ENCODE peak calls at places on chromosomes 4 and X, in six cellular contexts. One of them, this sample, is unnamed.

GRCh38 chr4:673349-674091 is 556 bp downstream of the ATP5ME start:
- DNase-seq in endodermal cell: no peak
- DNase-seq in ascending aorta: no peak
- DNase-seq in mammary epithelial cell: no peak
- DNase-seq in HL-60: peak; percentile 23
- DNase-seq in transverse colon: peak; percentile 73
- DNase-seq in this sample: no peak

GRCh38 chr4:158080354-158080753 is 92.5 kb downstream of the GASK1B start:
- DNase-seq in endodermal cell: no peak
- DNase-seq in ascending aorta: no peak
- DNase-seq in mammary epithelial cell: no peak
- DNase-seq in HL-60: no peak
- DNase-seq in transverse colon: no peak
- DNase-seq in this sample: no peak

GRCh38 chrX:28189011-28189410 is 207.8 kb upstream of the DCAF8L1 start:
- DNase-seq in endodermal cell: no peak
- DNase-seq in ascending aorta: no peak
- DNase-seq in mammary epithelial cell: peak; percentile 87
- DNase-seq in HL-60: no peak
- DNase-seq in transverse colon: no peak
- DNase-seq in this sample: no peak

GRCh38 chrX:6472652-6473342 is 62.1 kb downstream of the VCX3A start:
- DNase-seq in endodermal cell: no peak
- DNase-seq in ascending aorta: no peak
- DNase-seq in mammary epithelial cell: no peak
- DNase-seq in HL-60: no peak
- DNase-seq in transverse colon: no peak
- DNase-seq in this sample: no peak

GRCh38 chr4:77800077-77800476 is 19.1 kb downstream of the CNOT6L start:
- DNase-seq in endodermal cell: no peak
- DNase-seq in ascending aorta: no peak
- DNase-seq in mammary epithelial cell: no peak
- DNase-seq in HL-60: no peak
- DNase-seq in transverse colon: no peak
- DNase-seq in this sample: no peak

GRCh38 chr4:3389879-3390840 is 51.6 kb upstream of the HGFAC start:
- DNase-seq in endodermal cell: peak; percentile 59
- DNase-seq in ascending aorta: no peak
- DNase-seq in mammary epithelial cell: no peak
- DNase-seq in HL-60: no peak
- DNase-seq in transverse colon: no peak
- DNase-seq in this sample: no peak

GRCh38 chr4:95142877-95143412 is 385.2 kb downstream of the BMPR1B start:
- DNase-seq in endodermal cell: no peak
- DNase-seq in ascending aorta: no peak
- DNase-seq in mammary epithelial cell: no peak
- DNase-seq in HL-60: no peak
- DNase-seq in transverse colon: no peak
- DNase-seq in this sample: no peak

GRCh38 chr4:121998024-121998423 is 46.2 kb upstream of the TRPC3 start:
- DNase-seq in endodermal cell: peak; percentile 68
- DNase-seq in ascending aorta: no peak
- DNase-seq in mammary epithelial cell: no peak
- DNase-seq in HL-60: no peak
- DNase-seq in transverse colon: no peak
- DNase-seq in this sample: no peak

GRCh38 chrX:19544693-19545305 is 29.5 kb upstream of the MAP3K15 start:
- DNase-seq in endodermal cell: peak; percentile 73
- DNase-seq in ascending aorta: no peak
- DNase-seq in mammary epithelial cell: peak; percentile 36
- DNase-seq in HL-60: peak; percentile 57
- DNase-seq in transverse colon: peak; percentile 43
- DNase-seq in this sample: no peak

GRCh38 chrX:18971506-18971905 is 12.4 kb downstream of the PHKA2 start:
- DNase-seq in endodermal cell: no peak
- DNase-seq in ascending aorta: no peak
- DNase-seq in mammary epithelial cell: no peak
- DNase-seq in HL-60: no peak
- DNase-seq in transverse colon: no peak
- DNase-seq in this sample: no peak

GRCh38 chrX:148562846-148563245 is 62.4 kb downstream of the AFF2 start:
- DNase-seq in endodermal cell: no peak
- DNase-seq in ascending aorta: no peak
- DNase-seq in mammary epithelial cell: no peak
- DNase-seq in HL-60: peak; percentile 76
- DNase-seq in transverse colon: no peak
- DNase-seq in this sample: no peak

GRCh38 chr4:10457255-10457801 is at the start of gene ZNF518B:
- DNase-seq in endodermal cell: peak; percentile 91
- DNase-seq in ascending aorta: peak; percentile 79
- DNase-seq in mammary epithelial cell: peak; percentile 55
- DNase-seq in HL-60: peak; percentile 29
- DNase-seq in transverse colon: peak; percentile 69
- DNase-seq in this sample: no peak

GRCh38 chrX:2935364-2935748 is 6.2 kb upstream of the ARSD start:
- DNase-seq in endodermal cell: no peak
- DNase-seq in ascending aorta: no peak
- DNase-seq in mammary epithelial cell: no peak
- DNase-seq in HL-60: peak; percentile 87
- DNase-seq in transverse colon: no peak
- DNase-seq in this sample: no peak

GRCh38 chr4:77653162-77653758 is 47.6 kb downstream of the CXCL13 start:
- DNase-seq in endodermal cell: no peak
- DNase-seq in ascending aorta: no peak
- DNase-seq in mammary epithelial cell: no peak
- DNase-seq in HL-60: no peak
- DNase-seq in transverse colon: no peak
- DNase-seq in this sample: no peak

GRCh38 chr4:84897516-84897915 is 69.0 kb downstream of the WDFY3 start:
- DNase-seq in endodermal cell: no peak
- DNase-seq in ascending aorta: no peak
- DNase-seq in mammary epithelial cell: no peak
- DNase-seq in HL-60: no peak
- DNase-seq in transverse colon: no peak
- DNase-seq in this sample: no peak

GRCh38 chr4:71259305-71259704 is 79.5 kb upstream of the SLC4A4 start:
- DNase-seq in endodermal cell: no peak
- DNase-seq in ascending aorta: no peak
- DNase-seq in mammary epithelial cell: no peak
- DNase-seq in HL-60: no peak
- DNase-seq in transverse colon: no peak
- DNase-seq in this sample: no peak

GRCh38 chrX:53256446-53257041 is 24.8 kb downstream of the IQSEC2 start:
- DNase-seq in endodermal cell: peak; percentile 77
- DNase-seq in ascending aorta: no peak
- DNase-seq in mammary epithelial cell: no peak
- DNase-seq in HL-60: no peak
- DNase-seq in transverse colon: no peak
- DNase-seq in this sample: no peak

GRCh38 chr4:158964114-158964727 is 138.7 kb upstream of the RAPGEF2 start:
- DNase-seq in endodermal cell: no peak
- DNase-seq in ascending aorta: no peak
- DNase-seq in mammary epithelial cell: no peak
- DNase-seq in HL-60: no peak
- DNase-seq in transverse colon: no peak
- DNase-seq in this sample: no peak

GRCh38 chr4:52660643-52661042 is 1.5 kb upstream of the USP46 start:
- DNase-seq in endodermal cell: peak; percentile 70
- DNase-seq in ascending aorta: no peak
- DNase-seq in mammary epithelial cell: no peak
- DNase-seq in HL-60: no peak
- DNase-seq in transverse colon: no peak
- DNase-seq in this sample: no peak

GRCh38 chrX:64093761-64094160 is 111.7 kb downstream of the AMER1 start:
- DNase-seq in endodermal cell: peak; percentile 63
- DNase-seq in ascending aorta: no peak
- DNase-seq in mammary epithelial cell: no peak
- DNase-seq in HL-60: no peak
- DNase-seq in transverse colon: no peak
- DNase-seq in this sample: no peak

GRCh38 chr4:38958453-38958852 is 73.8 kb downstream of the TMEM156 start:
- DNase-seq in endodermal cell: no peak
- DNase-seq in ascending aorta: no peak
- DNase-seq in mammary epithelial cell: no peak
- DNase-seq in HL-60: no peak
- DNase-seq in transverse colon: no peak
- DNase-seq in this sample: no peak

GRCh38 chrX:24425806-24426205 is 39.3 kb upstream of the PDK3 start:
- DNase-seq in endodermal cell: no peak
- DNase-seq in ascending aorta: no peak
- DNase-seq in mammary epithelial cell: no peak
- DNase-seq in HL-60: no peak
- DNase-seq in transverse colon: no peak
- DNase-seq in this sample: no peak

GRCh38 chrX:120570201-120570600 is 9.4 kb upstream of the CUL4B start:
- DNase-seq in endodermal cell: no peak
- DNase-seq in ascending aorta: no peak
- DNase-seq in mammary epithelial cell: no peak
- DNase-seq in HL-60: no peak
- DNase-seq in transverse colon: no peak
- DNase-seq in this sample: no peak

GRCh38 chrX:49915352-49916222 is 6.8 kb upstream of the CLCN5 start:
- DNase-seq in endodermal cell: peak; percentile 59
- DNase-seq in ascending aorta: peak; percentile 70
- DNase-seq in mammary epithelial cell: peak; percentile 43
- DNase-seq in HL-60: peak; percentile 54
- DNase-seq in transverse colon: peak; percentile 33
- DNase-seq in this sample: no peak

GRCh38 chrX:20378291-20378920 is 111.7 kb upstream of the RPS6KA3 start:
- DNase-seq in endodermal cell: no peak
- DNase-seq in ascending aorta: no peak
- DNase-seq in mammary epithelial cell: peak; percentile 64
- DNase-seq in HL-60: no peak
- DNase-seq in transverse colon: peak; percentile 60
- DNase-seq in this sample: no peak

GRCh38 chrX:150062292-150063137 is 124.2 kb upstream of the EOLA2 start:
- DNase-seq in endodermal cell: no peak
- DNase-seq in ascending aorta: peak; percentile 67
- DNase-seq in mammary epithelial cell: no peak
- DNase-seq in HL-60: no peak
- DNase-seq in transverse colon: peak; percentile 11
- DNase-seq in this sample: no peak

GRCh38 chr4:142354794-142355416 is 491.2 kb downstream of the INPP4B start:
- DNase-seq in endodermal cell: no peak
- DNase-seq in ascending aorta: no peak
- DNase-seq in mammary epithelial cell: no peak
- DNase-seq in HL-60: no peak
- DNase-seq in transverse colon: no peak
- DNase-seq in this sample: no peak

GRCh38 chr4:123415977-123416376 is 19.4 kb downstream of the SPRY1 start:
- DNase-seq in endodermal cell: no peak
- DNase-seq in ascending aorta: no peak
- DNase-seq in mammary epithelial cell: peak; percentile 56
- DNase-seq in HL-60: peak; percentile 90
- DNase-seq in transverse colon: no peak
- DNase-seq in this sample: no peak

GRCh38 chr4:36502350-36502749 is 220.9 kb downstream of the DTHD1 start:
- DNase-seq in endodermal cell: no peak
- DNase-seq in ascending aorta: no peak
- DNase-seq in mammary epithelial cell: peak; percentile 27
- DNase-seq in HL-60: no peak
- DNase-seq in transverse colon: no peak
- DNase-seq in this sample: no peak

GRCh38 chr4:61427818-61428495 is 227.8 kb downstream of the ADGRL3 start:
- DNase-seq in endodermal cell: no peak
- DNase-seq in ascending aorta: no peak
- DNase-seq in mammary epithelial cell: peak; percentile 76
- DNase-seq in HL-60: no peak
- DNase-seq in transverse colon: no peak
- DNase-seq in this sample: no peak

GRCh38 chrX:48003367-48003757 is 427 bp downstream of the ZNF182 start:
- DNase-seq in endodermal cell: no peak
- DNase-seq in ascending aorta: no peak
- DNase-seq in mammary epithelial cell: no peak
- DNase-seq in HL-60: no peak
- DNase-seq in transverse colon: peak; percentile 26
- DNase-seq in this sample: no peak

GRCh38 chrX:23804578-23804977 is 21.6 kb downstream of the SAT1 start:
- DNase-seq in endodermal cell: no peak
- DNase-seq in ascending aorta: no peak
- DNase-seq in mammary epithelial cell: no peak
- DNase-seq in HL-60: no peak
- DNase-seq in transverse colon: no peak
- DNase-seq in this sample: no peak

GRCh38 chr4:112647785-112648184 is 10.8 kb downstream of the LARP7 start:
- DNase-seq in endodermal cell: no peak
- DNase-seq in ascending aorta: no peak
- DNase-seq in mammary epithelial cell: no peak
- DNase-seq in HL-60: no peak
- DNase-seq in transverse colon: no peak
- DNase-seq in this sample: no peak

GRCh38 chrX:22987452-22987851 is 12.3 kb upstream of the DDX53 start:
- DNase-seq in endodermal cell: no peak
- DNase-seq in ascending aorta: no peak
- DNase-seq in mammary epithelial cell: no peak
- DNase-seq in HL-60: no peak
- DNase-seq in transverse colon: no peak
- DNase-seq in this sample: no peak

GRCh38 chr4:2285665-2286381 is 23.9 kb upstream of the MXD4 start:
- DNase-seq in endodermal cell: no peak
- DNase-seq in ascending aorta: peak; percentile 59
- DNase-seq in mammary epithelial cell: no peak
- DNase-seq in HL-60: no peak
- DNase-seq in transverse colon: peak; percentile 4
- DNase-seq in this sample: no peak

GRCh38 chr4:119205690-119206089 is 6.8 kb upstream of the USP53 start:
- DNase-seq in endodermal cell: no peak
- DNase-seq in ascending aorta: no peak
- DNase-seq in mammary epithelial cell: no peak
- DNase-seq in HL-60: no peak
- DNase-seq in transverse colon: no peak
- DNase-seq in this sample: no peak
- H3K27me3 ChIP-seq in endodermal cell: no peaks in the 10 kb centered on the region
- H3K27me3 ChIP-seq in ascending aorta: no peaks in the 10 kb centered on the region
- H3K27me3 ChIP-seq in mammary epithelial cell: no peaks in the 10 kb centered on the region
- H3K27me3 ChIP-seq in HL-60: no peaks in the 10 kb centered on the region
- H3K27me3 ChIP-seq in transverse colon: no peaks in the 10 kb centered on the region
- H3K27me3 ChIP-seq in this sample: no peaks in the 10 kb centered on the region

GRCh38 chrX:34866636-34867035 is 76.0 kb upstream of the FAM47B start:
- DNase-seq in endodermal cell: no peak
- DNase-seq in ascending aorta: no peak
- DNase-seq in mammary epithelial cell: no peak
- DNase-seq in HL-60: no peak
- DNase-seq in transverse colon: no peak
- DNase-seq in this sample: no peak
- H3K27me3 ChIP-seq in endodermal cell: no peaks in the 10 kb centered on the region
- H3K27me3 ChIP-seq in ascending aorta: no peaks in the 10 kb centered on the region
- H3K27me3 ChIP-seq in mammary epithelial cell: peaks cover 3% of the 10 kb centered on the region
- H3K27me3 ChIP-seq in HL-60: no peaks in the 10 kb centered on the region
- H3K27me3 ChIP-seq in transverse colon: no peaks in the 10 kb centered on the region
- H3K27me3 ChIP-seq in this sample: no peaks in the 10 kb centered on the region

GRCh38 chr4:46196086-46196485 is 72.2 kb upstream of the GABRG1 start:
- DNase-seq in endodermal cell: peak; percentile 62
- DNase-seq in ascending aorta: no peak
- DNase-seq in mammary epithelial cell: no peak
- DNase-seq in HL-60: no peak
- DNase-seq in transverse colon: no peak
- DNase-seq in this sample: no peak
- H3K27me3 ChIP-seq in endodermal cell: no peaks in the 10 kb centered on the region
- H3K27me3 ChIP-seq in ascending aorta: no peaks in the 10 kb centered on the region
- H3K27me3 ChIP-seq in mammary epithelial cell: no peaks in the 10 kb centered on the region
- H3K27me3 ChIP-seq in HL-60: no peaks in the 10 kb centered on the region
- H3K27me3 ChIP-seq in transverse colon: no peaks in the 10 kb centered on the region
- H3K27me3 ChIP-seq in this sample: no peaks in the 10 kb centered on the region

GRCh38 chr4:6322761-6323566 is 53.3 kb downstream of the WFS1 start:
- DNase-seq in endodermal cell: no peak
- DNase-seq in ascending aorta: no peak
- DNase-seq in mammary epithelial cell: no peak
- DNase-seq in HL-60: no peak
- DNase-seq in transverse colon: no peak
- DNase-seq in this sample: no peak
- H3K27me3 ChIP-seq in endodermal cell: no peaks in the 10 kb centered on the region
- H3K27me3 ChIP-seq in ascending aorta: peaks cover 4% of the 10 kb centered on the region
- H3K27me3 ChIP-seq in mammary epithelial cell: no peaks in the 10 kb centered on the region
- H3K27me3 ChIP-seq in HL-60: peaks cover 15% of the 10 kb centered on the region
- H3K27me3 ChIP-seq in transverse colon: no peaks in the 10 kb centered on the region
- H3K27me3 ChIP-seq in this sample: no peaks in the 10 kb centered on the region

This sample was measured in esophagus squamous epithelium.